ENCODE peak calls at places on chromosomes 5 and 9, in five cellular contexts. J is ovary, C is astrocyte, U is heart left ventricle, P is right lobe of liver. Y is an unnamed sample.

GRCh38 chr5:77921369-77921768 is 145.2 kb upstream of the TBCA start:
- DNase-seq in J (no peak), U (no peak), P (no peak), C (no peak), Y (no peak)

GRCh38 chr5:133499896-133500295 is 112.4 kb downstream of the FSTL4 start:
- DNase-seq in J (no peak), P (no peak), C (no peak), U (no peak), Y (peak; percentile 22)

GRCh38 chr5:1959231-1959630 is 76.5 kb upstream of the IRX4 start:
- DNase-seq in C (no peak), U (no peak), J (no peak), P (no peak), Y (no peak)

GRCh38 chr9:4297151-4297794 is 2.6 kb downstream of the GLIS3 start:
- DNase-seq in P (peak; percentile 74), C (peak; percentile 87), U (peak; percentile 79), J (peak; percentile 80), Y (no peak)

GRCh38 chr5:93831449-93831848 is 90.0 kb upstream of the POU5F2 start:
- DNase-seq in P (no peak), C (peak; percentile 92), U (no peak), J (no peak), Y (no peak)

GRCh38 chr9:15182003-15182695 is 124.9 kb downstream of the TTC39B start:
- DNase-seq in C (no peak), J (no peak), P (no peak), U (no peak), Y (no peak)

GRCh38 chr5:43232943-43233833 is 41.2 kb downstream of the NIM1K start:
- DNase-seq in C (no peak), P (peak; percentile 50), U (peak; percentile 61), J (no peak), Y (no peak)

GRCh38 chr5:87113848-87114247 is 153.8 kb upstream of the RASA1 start:
- DNase-seq in P (no peak), U (no peak), C (peak; percentile 95), J (no peak), Y (no peak)

GRCh38 chr5:125038477-125038876 is 292.0 kb upstream of the ZNF608 start:
- DNase-seq in C (no peak), U (no peak), P (no peak), J (no peak), Y (no peak)

GRCh38 chr9:137366891-137367381 is 56.0 kb downstream of the EXD3 start:
- DNase-seq in J (peak; percentile 6), P (peak; percentile 38), U (no peak), C (no peak), Y (no peak)

GRCh38 chr9:107875571-107875980 is 386.0 kb upstream of the KLF4 start:
- DNase-seq in C (no peak), P (no peak), U (no peak), J (no peak), Y (no peak)

GRCh38 chr9:90141723-90142122 is 500.9 kb downstream of the DIRAS2 start:
- DNase-seq in U (no peak), P (no peak), C (no peak), J (no peak), Y (no peak)

GRCh38 chr5:25453500-25453899 is 808.7 kb upstream of the CDH10 start:
- DNase-seq in U (no peak), C (no peak), J (no peak), P (no peak), Y (no peak)

GRCh38 chr9:17349816-17350215 is 215.0 kb downstream of the CNTLN start:
- DNase-seq in J (no peak), U (no peak), C (peak; percentile 69), P (no peak), Y (no peak)

GRCh38 chr9:89664010-89664409 is 59.2 kb downstream of the GADD45G start:
- DNase-seq in U (no peak), P (no peak), C (no peak), J (no peak), Y (no peak)

GRCh38 chr9:38068866-38069628 is at the start of gene SHB:
- DNase-seq in P (peak; percentile 90), C (no peak), J (peak; percentile 67), U (peak; percentile 92), Y (no peak)

GRCh38 chr9:98271479-98271878 is 16.0 kb upstream of the TBC1D2 start:
- DNase-seq in U (no peak), J (no peak), P (no peak), C (no peak), Y (no peak)

GRCh38 chr5:93622240-93622885 is 39.3 kb downstream of the NR2F1 start:
- DNase-seq in P (no peak), U (no peak), J (no peak), C (peak; percentile 72), Y (no peak)

GRCh38 chr5:120436996-120437395 is 27.1 kb upstream of the PRR16 start:
- DNase-seq in J (no peak), C (peak; percentile 60), U (no peak), P (no peak), Y (no peak)

GRCh38 chr9:124450241-124450924 is at the start of gene ADGRD2:
- DNase-seq in J (peak; percentile 16), P (peak; percentile 50), C (peak; percentile 12), U (no peak), Y (no peak)

GRCh38 chr5:97065475-97065874 is 76.9 kb downstream of the LIX1 start:
- DNase-seq in U (no peak), P (no peak), C (no peak), J (no peak), Y (no peak)

GRCh38 chr9:14365667-14366066 is 51.7 kb upstream of the NFIB start:
- DNase-seq in P (no peak), J (no peak), U (no peak), C (peak; percentile 65), Y (no peak)

GRCh38 chr5:88089757-88090390 is 178.8 kb downstream of the TMEM161B start:
- DNase-seq in J (no peak), P (no peak), C (no peak), U (no peak), Y (no peak)

GRCh38 chr9:71681708-71682268 is 86.5 kb downstream of the CEMIP2 start:
- DNase-seq in P (no peak), U (no peak), C (peak; percentile 88), J (no peak), Y (no peak)

GRCh38 chr5:158020555-158021418 is 161.8 kb upstream of the CLINT1 start:
- DNase-seq in P (no peak), J (no peak), U (no peak), C (no peak), Y (no peak)

GRCh38 chr9:83472221-83472665 is 66.0 kb downstream of the FRMD3 start:
- DNase-seq in J (no peak), U (no peak), P (no peak), C (peak; percentile 1), Y (no peak)

GRCh38 chr5:59586811-59587340 is 306.6 kb downstream of the PDE4D start:
- DNase-seq in P (no peak), C (no peak), J (no peak), U (no peak), Y (no peak)

GRCh38 chr9:120289091-120289490 is 290.9 kb downstream of the CDK5RAP2 start:
- DNase-seq in U (no peak), J (no peak), C (no peak), P (no peak), Y (no peak)

GRCh38 chr5:76527685-76528161 is 95.5 kb downstream of the F2RL2 start:
- DNase-seq in J (no peak), U (no peak), C (peak; percentile 89), P (no peak), Y (no peak)

GRCh38 chr5:13930721-13931246 is 13.7 kb downstream of the DNAH5 start:
- DNase-seq in P (no peak), J (no peak), C (no peak), U (no peak), Y (no peak)

GRCh38 chr5:29518176-29518575 is 1675.3 kb upstream of the CDH6 start:
- DNase-seq in J (no peak), U (no peak), P (no peak), C (no peak), Y (no peak)

GRCh38 chr9:70438341-70438924 is 24.0 kb upstream of the KLF9 start:
- DNase-seq in C (peak; percentile 63), J (no peak), U (peak; percentile 61), P (peak; percentile 56), Y (no peak)

GRCh38 chr5:35332551-35332950 is 102.3 kb upstream of the PRLR start:
- DNase-seq in C (no peak), U (no peak), J (no peak), P (no peak), Y (no peak)

GRCh38 chr5:142870552-142870951 is 100.4 kb downstream of the ARHGAP26 start:
- DNase-seq in P (no peak), U (no peak), J (no peak), C (no peak), Y (no peak)

DNA sequence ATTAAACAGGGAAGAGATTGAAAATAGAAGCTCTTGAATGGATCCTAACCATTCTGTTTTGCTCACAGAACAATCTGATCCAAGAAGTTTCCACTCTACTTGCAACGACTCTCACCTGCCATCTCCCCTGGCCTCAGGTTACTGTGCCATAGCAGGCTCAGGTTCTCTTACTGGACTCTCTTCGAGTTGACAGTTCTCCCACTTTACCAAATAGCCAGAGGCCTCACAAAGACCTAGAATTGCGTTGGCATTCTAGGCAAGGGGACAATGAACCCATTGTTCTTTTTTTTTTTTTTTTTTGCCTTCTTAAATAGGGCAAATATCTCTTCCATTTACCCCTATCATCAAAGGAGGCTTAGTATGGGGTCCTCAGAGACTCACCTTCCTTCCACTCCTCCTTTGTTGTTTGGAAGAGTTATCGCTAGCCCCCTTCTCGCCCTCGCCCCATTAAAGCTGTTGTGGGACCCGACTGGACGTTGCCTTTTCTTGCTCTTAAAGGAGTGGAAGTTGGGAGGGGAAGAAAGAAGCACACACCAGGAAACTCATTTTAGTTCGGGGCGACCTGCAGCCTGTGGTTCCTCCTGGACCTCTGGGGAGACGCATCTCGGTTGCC is 688 bp upstream of the PLPPR1 start:
- DNase-seq in P (no peak), C (no peak), J (no peak), U (no peak), Y (no peak)
- H3K4me3 ChIP-seq in P (peak overlapping the region; percentile 71), C (peak overlapping the region; percentile 66), J (no peak overlapping the region), U (peak overlapping the region; percentile 48), Y (peak overlapping the region; percentile 30)

GRCh38 chr9:128091571-128091970 is 23.5 kb downstream of the SLC25A25 start:
- DNase-seq in C (no peak), J (no peak), P (no peak), U (peak; percentile 47), Y (no peak)
- H3K4me3 ChIP-seq in C (peak overlapping the region; percentile 56), J (peak overlapping the region; percentile 18), P (no peak overlapping the region), U (peak overlapping the region; percentile 8), Y (peak overlapping the region; percentile 15)

GRCh38 chr5:138755084-138755748 is 2.0 kb downstream of the CTNNA1 start:
- DNase-seq in C (no peak), U (no peak), J (no peak), P (no peak), Y (no peak)
- H3K4me3 ChIP-seq in C (peak overlapping the region; percentile 88), U (peak overlapping the region; percentile 98), J (no peak overlapping the region), P (no peak overlapping the region), Y (peak overlapping the region; percentile 94)

DNA sequence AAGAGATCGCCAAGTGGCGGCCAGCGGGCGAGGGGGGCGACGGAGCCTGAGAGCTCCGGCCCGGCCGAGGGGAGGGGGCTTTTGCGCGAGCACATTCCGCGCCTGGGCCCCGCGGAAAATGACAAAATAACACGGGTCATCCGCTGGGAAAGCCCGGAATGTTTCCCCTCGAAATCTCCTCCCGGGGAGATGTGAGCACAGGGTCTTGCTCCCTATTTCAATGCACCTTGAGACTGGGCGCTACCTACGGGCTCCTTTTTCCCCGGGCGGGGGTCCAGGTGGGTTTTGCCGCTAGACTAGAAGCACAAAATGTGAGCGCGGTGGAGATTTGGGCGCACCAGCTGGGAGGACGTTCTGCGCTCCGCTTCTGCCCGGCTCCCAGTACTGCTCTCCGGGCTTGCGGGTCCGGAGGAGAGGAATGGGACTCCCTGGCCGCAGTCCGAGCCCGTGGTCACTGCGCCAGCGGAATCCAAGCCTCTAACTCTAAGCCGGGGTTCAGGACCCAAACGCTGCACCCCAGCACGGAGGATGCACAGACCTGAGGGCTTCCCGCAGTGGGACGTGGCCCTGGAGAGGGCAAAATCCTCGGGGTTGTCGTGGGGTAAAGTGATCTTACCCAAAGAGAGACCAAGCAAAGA is 2.8 kb upstream of the PRDM12 start:
- DNase-seq in J (no peak), P (no peak), C (no peak), U (no peak), Y (no peak)
- H3K4me3 ChIP-seq in J (no peak overlapping the region), P (no peak overlapping the region), C (no peak overlapping the region), U (no peak overlapping the region), Y (peak overlapping the region; percentile 39)